ENCODE peak calls at places on chromosome 17, in six cellular contexts. Y is HEK293T, D is hippocampal formation, S is nucleus accumbens, P is head of caudate nucleus, J is NCI-H345. F is an unnamed sample.

GRCh38 chr17:46765491-46765890 is 53.0 kb downstream of the WNT3 start:
- DNase-seq in D (no peak), P (no peak), Y (no peak), J (no peak), S (no peak), F (no peak)

GRCh38 chr17:51848451-51848850 is 310.1 kb downstream of the CA10 start:
- DNase-seq in P (no peak), Y (no peak), D (no peak), J (no peak), S (no peak), F (no peak)

GRCh38 chr17:60164697-60165096 is 14.9 kb downstream of the CA4 start:
- DNase-seq in D (no peak), P (peak), Y (no peak), S (no peak), J (no peak), F (no peak)

GRCh38 chr17:17416400-17417360 is 60.1 kb upstream of the MED9 start:
- DNase-seq in Y (no peak), S (no peak), J (peak), P (no peak), D (peak), F (peak)

GRCh38 chr17:38469875-38470274 is 41.6 kb downstream of the ARHGAP23 start:
- DNase-seq in J (no peak), S (no peak), P (peak), D (no peak), Y (no peak), F (no peak)

GRCh38 chr17:9645858-9646555 is 690 bp downstream of the USP43 start:
- DNase-seq in S (no peak), D (no peak), J (peak), Y (peak), P (peak), F (no peak)

GRCh38 chr17:39617446-39618251 is 9.1 kb upstream of the PPP1R1B start:
- DNase-seq in D (no peak), P (peak), J (peak), S (no peak), Y (peak), F (peak)

GRCh38 chr17:70919241-70919640 is 749.9 kb downstream of the KCNJ2 start:
- DNase-seq in P (no peak), J (no peak), D (no peak), Y (no peak), S (no peak), F (no peak)

GRCh38 chr17:70137451-70138230 is 31.7 kb upstream of the KCNJ2 start:
- DNase-seq in Y (peak), S (no peak), P (no peak), J (no peak), D (peak), F (peak)

GRCh38 chr17:17712268-17712924 is 31.1 kb downstream of the RAI1 start:
- DNase-seq in S (no peak), J (no peak), D (no peak), Y (no peak), P (no peak), F (no peak)

GRCh38 chr17:59825533-59826316 is 67.0 kb downstream of the TUBD1 start:
- DNase-seq in Y (no peak), S (no peak), P (no peak), D (no peak), J (no peak), F (no peak)

GRCh38 chr17:83194761-83195329 is 115.4 kb downstream of the METRNL start:
- DNase-seq in D (no peak), P (peak), J (no peak), Y (no peak), S (no peak), F (no peak)

GRCh38 chr17:55264273-55264639 is 504 bp upstream of the HLF start:
- DNase-seq in Y (no peak), P (no peak), D (no peak), J (no peak), S (no peak), F (no peak)

GRCh38 chr17:64154321-64155089 is 24.6 kb upstream of the ERN1 start:
- DNase-seq in J (no peak), Y (no peak), S (no peak), D (peak), P (peak), F (no peak)

GRCh38 chr17:14427914-14428639 is 127.2 kb downstream of the HS3ST3B1 start:
- DNase-seq in S (no peak), P (no peak), J (no peak), Y (no peak), D (no peak), F (no peak)

GRCh38 chr17:72863511-72864175 is 228.8 kb downstream of the SLC39A11 start:
- DNase-seq in J (no peak), P (no peak), D (no peak), S (no peak), Y (no peak), F (no peak)

GRCh38 chr17:45364531-45365390 is 47.9 kb upstream of the MAP3K14 start:
- DNase-seq in D (no peak), J (peak), Y (peak), S (no peak), P (no peak), F (no peak)

GRCh38 chr17:13491916-13492315 is 109.8 kb downstream of the HS3ST3A1 start:
- DNase-seq in S (no peak), D (no peak), P (no peak), Y (no peak), J (no peak), F (no peak)

GRCh38 chr17:66964083-66964771 is at the start of gene CACNG4:
- DNase-seq in Y (peak), S (peak), D (no peak), J (peak), P (peak), F (no peak)

GRCh38 chr17:58665946-58666857 is 25.6 kb downstream of the TEX14 start:
- DNase-seq in J (no peak), D (no peak), S (no peak), P (no peak), Y (no peak), F (no peak)

GRCh38 chr17:81025065-81025751 is 9.7 kb upstream of the BAIAP2 start:
- DNase-seq in S (no peak), Y (no peak), J (no peak), P (no peak), D (no peak), F (no peak)

GRCh38 chr17:57114085-57114673 is 29.1 kb downstream of the AKAP1 start:
- DNase-seq in J (peak), D (no peak), S (no peak), P (peak), Y (peak), F (no peak)